ENCODE peak calls at places on chromosomes 7 and 10, in ten cellular contexts. H, D, T, Z, J, Q, G, O, N and U are unnamed samples.

GRCh38 chr7:30713397-30713796 is 31.1 kb upstream of the CRHR2 start:
- DNase-seq in Z (no peak), G (peak), Q (no peak), O (no peak), N (no peak), H (no peak), T (no peak), J (no peak), D (no peak), U (no peak)

GRCh38 chr10:90227259-90227658 is 525.9 kb downstream of the KIF20B start:
- DNase-seq in J (no peak), O (no peak), G (peak), T (no peak), D (peak), Q (no peak), H (no peak), N (no peak), Z (no peak), U (no peak)

GRCh38 chr7:132575987-132576722 is at the start of gene PLXNA4:
- DNase-seq in Z (peak), N (no peak), G (peak), J (peak), D (no peak), H (peak), T (no peak), O (no peak), Q (peak), U (no peak)

GRCh38 chr10:24235471-24235870 is 26.5 kb downstream of the KIAA1217 start:
- DNase-seq in O (no peak), J (peak), Q (no peak), H (no peak), G (no peak), T (no peak), N (no peak), Z (no peak), D (no peak), U (no peak)

GRCh38 chr7:121337398-121337797 is 8.6 kb downstream of the WNT16 start:
- DNase-seq in T (no peak), J (no peak), O (no peak), N (no peak), D (peak), H (peak), Z (no peak), Q (no peak), G (peak), U (no peak)

GRCh38 chr7:83546586-83546985 is 102.4 kb downstream of the SEMA3E start:
- DNase-seq in H (no peak), O (no peak), G (peak), Z (no peak), D (no peak), N (no peak), Q (no peak), J (no peak), T (no peak), U (no peak)

GRCh38 chr7:148575640-148576411 is 14.7 kb upstream of the C7orf33 start:
- DNase-seq in O (peak), G (peak), H (peak), Z (peak), Q (peak), T (peak), J (peak), N (peak), D (peak), U (peak)

GRCh38 chr10:112307631-112308502 is 24.7 kb downstream of the TECTB start:
- DNase-seq in Q (peak), J (peak), D (peak), T (peak), O (no peak), N (peak), H (no peak), Z (no peak), G (peak), U (peak)

GRCh38 chr7:158007697-158008257 is 579.8 kb downstream of the PTPRN2 start:
- DNase-seq in D (no peak), J (no peak), O (no peak), N (no peak), T (no peak), G (no peak), Q (no peak), H (no peak), Z (no peak), U (no peak)

GRCh38 chr10:62130948-62131347 is 137.7 kb downstream of the RTKN2 start:
- DNase-seq in H (no peak), N (peak), T (no peak), Z (no peak), J (no peak), O (no peak), D (peak), Q (no peak), G (peak), U (no peak)

GRCh38 chr10:22552888-22553378 is 161.4 kb downstream of the PIP4K2A start:
- DNase-seq in T (no peak), O (no peak), Q (no peak), Z (no peak), H (no peak), J (peak), D (peak), N (no peak), G (peak), U (no peak)

GRCh38 chr10:90780488-90780887 is 77.4 kb downstream of the HTR7 start:
- DNase-seq in Z (no peak), H (no peak), O (no peak), D (no peak), J (no peak), T (no peak), Q (no peak), G (no peak), N (no peak), U (no peak)

GRCh38 chr10:77873558-77874380 is 52.8 kb downstream of the DLG5 start:
- DNase-seq in G (peak), H (no peak), Z (no peak), N (peak), J (peak), Q (no peak), T (peak), O (peak), D (peak), U (no peak)

GRCh38 chr7:26515462-26515861 is 223.8 kb downstream of the SNX10 start:
- DNase-seq in H (no peak), J (no peak), G (no peak), Q (no peak), D (no peak), T (no peak), Z (no peak), N (no peak), O (no peak), U (no peak)

GRCh38 chr7:35386082-35386815 is 132.3 kb upstream of the TBX20 start:
- DNase-seq in H (no peak), Z (no peak), T (no peak), J (no peak), O (no peak), N (no peak), D (no peak), G (no peak), Q (no peak), U (no peak)

GRCh38 chr7:46949270-46949931 is 632.5 kb downstream of the TNS3 start:
- DNase-seq in H (no peak), Q (no peak), T (no peak), O (no peak), D (no peak), N (no peak), J (no peak), Z (no peak), G (no peak), U (no peak)

GRCh38 chr10:63093227-63093626 is 39.9 kb upstream of the NRBF2 start:
- DNase-seq in T (no peak), D (peak), N (no peak), Q (no peak), G (peak), J (no peak), H (no peak), O (no peak), Z (no peak), U (no peak)

GRCh38 chr7:123367508-123368122 is 166.8 kb downstream of the IQUB start:
- DNase-seq in H (peak), D (no peak), G (peak), O (no peak), Q (peak), T (peak), N (peak), Z (no peak), J (peak), U (no peak)

GRCh38 chr7:147811923-147812322 is 778.6 kb upstream of the C7orf33 start:
- DNase-seq in O (no peak), G (no peak), N (no peak), D (no peak), T (no peak), Z (no peak), Q (no peak), J (no peak), H (no peak), U (no peak)

GRCh38 chr7:102270176-102270887 is 16.3 kb upstream of the SH2B2 start:
- DNase-seq in Q (no peak), T (no peak), O (no peak), H (no peak), D (no peak), Z (no peak), N (no peak), J (no peak), G (no peak), U (no peak)

GRCh38 chr10:82968533-82968932 is 1093.5 kb downstream of the NRG3 start:
- DNase-seq in G (no peak), Z (no peak), O (no peak), H (no peak), J (no peak), Q (no peak), T (no peak), N (no peak), D (no peak), U (no peak)

GRCh38 chr10:85043207-85043606 is 714.8 kb downstream of the CCSER2 start:
- DNase-seq in G (no peak), D (no peak), H (no peak), T (no peak), O (no peak), N (no peak), Z (no peak), Q (peak), J (no peak), U (no peak)

GRCh38 chr10:108184129-108184528 is 1019.6 kb upstream of the SORCS1 start:
- DNase-seq in Z (no peak), G (peak), N (no peak), D (peak), H (no peak), J (no peak), O (no peak), T (no peak), Q (no peak), U (no peak)

GRCh38 chr7:105831824-105832535 is 44.4 kb downstream of the ATXN7L1 start:
- DNase-seq in D (no peak), N (no peak), H (no peak), Q (no peak), T (no peak), G (no peak), Z (no peak), O (no peak), J (no peak), U (no peak)

GRCh38 chr10:58622286-58622685 is 109.6 kb downstream of the BICC1 start:
- DNase-seq in N (no peak), Z (no peak), D (peak), G (peak), J (no peak), H (no peak), O (no peak), Q (no peak), T (no peak), U (no peak)

GRCh38 chr10:35433851-35434426 is 97.6 kb downstream of the CCNY start:
- DNase-seq in H (no peak), Q (no peak), O (no peak), G (peak), Z (no peak), N (no peak), T (no peak), D (peak), J (peak), U (no peak)

GRCh38 chr7:73521636-73522080 is 435 bp downstream of the BAZ1B start:
- DNase-seq in Q (peak), N (peak), O (no peak), H (no peak), G (peak), T (peak), J (peak), D (no peak), Z (peak), U (peak)

GRCh38 chr7:102096706-102097427 is 189.8 kb upstream of the SH2B2 start:
- DNase-seq in T (no peak), D (no peak), Z (no peak), Q (no peak), N (no peak), H (no peak), J (peak), O (no peak), G (no peak), U (no peak)

GRCh38 chr7:34869016-34869415 is 168.3 kb downstream of the DPY19L1 start:
- DNase-seq in Q (no peak), T (no peak), G (no peak), Z (no peak), D (no peak), J (no peak), H (no peak), O (no peak), N (no peak), U (no peak)

GRCh38 chr10:103578782-103579382 is 85.4 kb downstream of the NEURL1 start:
- DNase-seq in T (no peak), H (no peak), Q (no peak), N (no peak), G (no peak), D (no peak), Z (no peak), J (peak), O (no peak), U (no peak)

GRCh38 chr7:140623995-140624902 is 16.4 kb downstream of the DENND2A start:
- DNase-seq in D (peak), Z (peak), O (no peak), G (no peak), Q (no peak), N (no peak), J (peak), T (no peak), H (no peak), U (no peak)

GRCh38 chr10:11110499-11110898 is 92.8 kb downstream of the CELF2 start:
- DNase-seq in O (no peak), T (no peak), Q (no peak), D (no peak), Z (no peak), G (no peak), J (no peak), N (no peak), H (no peak), U (no peak)

GRCh38 chr10:124366343-124366742 is 52.4 kb downstream of the OAT start:
- DNase-seq in J (no peak), T (no peak), D (no peak), N (no peak), Q (no peak), Z (no peak), O (no peak), G (no peak), H (no peak), U (no peak)

GRCh38 chr10:110029448-110029847 is 21.7 kb downstream of the ADD3 start:
- DNase-seq in Z (no peak), T (no peak), N (no peak), H (no peak), G (peak), O (no peak), D (peak), Q (no peak), J (no peak), U (no peak)